ENCODE peak calls at places on chromosomes 4 and X, in seven cellular contexts. W is IMR-90, J is thoracic aorta, C is body of pancreas, R is ascending aorta, A is tibial artery, F is heart left ventricle. P is an unnamed sample.

GRCh38 chr4:89586864-89587263 is 250.1 kb downstream of the SNCA start:
- DNase-seq in W (peak; percentile 20), R (no peak), J (no peak), C (no peak), A (no peak), F (no peak), P (no peak)

GRCh38 chr4:472881-473574 is 25.9 kb downstream of the ZNF721 start:
- DNase-seq in F (no peak), C (no peak), J (no peak), A (no peak), R (no peak), W (peak; percentile 0), P (no peak)

GRCh38 chrX:34653811-34654210 is 3.3 kb downstream of the TMEM47 start:
- DNase-seq in W (no peak), C (no peak), J (no peak), R (no peak), A (no peak), F (no peak), P (no peak)

GRCh38 chrX:109830704-109831206 is 97.7 kb upstream of the ACSL4 start:
- DNase-seq in R (no peak), C (no peak), W (peak; percentile 75), F (no peak), J (no peak), A (no peak), P (no peak)

GRCh38 chrX:119118780-119119395 is 8.7 kb downstream of the KIAA1210 start:
- DNase-seq in F (peak; percentile 8), A (peak; percentile 62), R (no peak), J (peak; percentile 1), W (peak; percentile 42), C (peak; percentile 22), P (peak; percentile 87)

GRCh38 chr4:27594917-27595316 is 734.3 kb downstream of the STIM2 start:
- DNase-seq in R (no peak), F (no peak), W (no peak), J (no peak), A (no peak), C (no peak), P (no peak)

GRCh38 chr4:25088342-25088952 is 57.7 kb upstream of the LGI2 start:
- DNase-seq in A (peak; percentile 57), F (peak; percentile 63), C (no peak), R (no peak), W (peak; percentile 13), J (no peak), P (no peak)

GRCh38 chr4:100086766-100087431 is 103.4 kb downstream of the DDIT4L start:
- DNase-seq in W (no peak), R (no peak), C (no peak), F (no peak), A (no peak), J (no peak), P (no peak)

GRCh38 chrX:78643874-78644273 is 15.3 kb downstream of the RTL3 start:
- DNase-seq in R (no peak), F (no peak), A (no peak), C (no peak), J (no peak), W (no peak), P (no peak)

GRCh38 chrX:134936542-134936941 is 54.2 kb upstream of the SMIM10 start:
- DNase-seq in C (no peak), F (no peak), J (no peak), A (no peak), R (no peak), W (peak; percentile 77), P (no peak)

GRCh38 chr4:7808181-7808580 is 131.5 kb downstream of the AFAP1 start:
- DNase-seq in C (no peak), J (no peak), F (no peak), A (peak; percentile 12), W (no peak), R (no peak), P (no peak)

GRCh38 chr4:151955721-151956340 is 195.0 kb upstream of the GATB start:
- DNase-seq in F (no peak), R (no peak), J (no peak), A (no peak), W (peak; percentile 54), C (no peak), P (no peak)

GRCh38 chr4:159374749-159375535 is 272.1 kb downstream of the RAPGEF2 start:
- DNase-seq in F (no peak), W (peak; percentile 67), J (no peak), A (no peak), C (no peak), R (no peak), P (no peak)

GRCh38 chr4:128060130-128060619 is 937 bp upstream of the LARP1B start:
- DNase-seq in R (no peak), J (no peak), A (no peak), W (peak; percentile 6), C (no peak), F (no peak), P (no peak)

GRCh38 chr4:107824367-107825071 is at the start of gene SGMS2:
- DNase-seq in A (peak; percentile 95), R (peak; percentile 76), W (peak; percentile 84), C (peak; percentile 90), F (peak; percentile 84), J (peak; percentile 92), P (peak; percentile 88)

GRCh38 chr4:148238797-148239196 is 203.4 kb downstream of the NR3C2 start:
- DNase-seq in R (no peak), J (no peak), W (no peak), C (no peak), A (no peak), F (no peak), P (no peak)

GRCh38 chr4:5399790-5400421 is 308.5 kb downstream of the EVC2 start:
- DNase-seq in R (no peak), F (no peak), J (no peak), C (no peak), W (peak; percentile 38), A (no peak), P (peak; percentile 78)

GRCh38 chr4:183362916-183363542 is 40.8 kb upstream of the CLDN24 start:
- DNase-seq in C (no peak), A (no peak), J (no peak), R (no peak), F (no peak), W (peak; percentile 57), P (peak; percentile 70)

GRCh38 chr4:127782025-127782274 is 172 bp upstream of the HSPA4L start:
- DNase-seq in C (peak; percentile 87), F (peak; percentile 83), W (peak; percentile 81), A (peak; percentile 91), J (peak; percentile 28), R (peak; percentile 21), P (peak; percentile 96)

GRCh38 chrX:154040307-154040756 is 20.6 kb upstream of the IRAK1 start:
- DNase-seq in A (no peak), R (no peak), J (no peak), C (no peak), W (peak; percentile 87), F (no peak), P (no peak)

GRCh38 chr4:184801781-184802180 is 24.0 kb downstream of the ACSL1 start:
- DNase-seq in W (peak; percentile 42), C (no peak), R (no peak), J (no peak), A (peak; percentile 24), F (no peak), P (no peak)

GRCh38 chr4:22903913-22904312 is 211.2 kb downstream of the GBA3 start:
- DNase-seq in J (no peak), A (no peak), F (no peak), C (no peak), R (no peak), W (no peak), P (no peak)

GRCh38 chr4:21476753-21477152 is 471.8 kb downstream of the KCNIP4 start:
- DNase-seq in J (no peak), R (no peak), C (no peak), A (no peak), F (no peak), W (no peak), P (peak; percentile 93)

GRCh38 chr4:176920694-176921093 is 128.0 kb upstream of the VEGFC start:
- DNase-seq in C (no peak), W (peak; percentile 88), A (no peak), J (no peak), F (no peak), R (no peak), P (no peak)

GRCh38 chr4:41865981-41866798 is 69.0 kb upstream of the TMEM33 start:
- DNase-seq in F (no peak), C (no peak), J (no peak), R (no peak), W (no peak), A (no peak), P (peak; percentile 71)
- H3K4me1 ChIP-seq in F (peaks cover 13% of the 10 kb centered on the region), C (peaks cover 19% of the 10 kb centered on the region), J (no peaks in the 10 kb centered on the region), R (peaks cover 2% of the 10 kb centered on the region), W (no peaks in the 10 kb centered on the region), A (peaks cover 20% of the 10 kb centered on the region), P (peaks cover 4% of the 10 kb centered on the region)

DNA sequence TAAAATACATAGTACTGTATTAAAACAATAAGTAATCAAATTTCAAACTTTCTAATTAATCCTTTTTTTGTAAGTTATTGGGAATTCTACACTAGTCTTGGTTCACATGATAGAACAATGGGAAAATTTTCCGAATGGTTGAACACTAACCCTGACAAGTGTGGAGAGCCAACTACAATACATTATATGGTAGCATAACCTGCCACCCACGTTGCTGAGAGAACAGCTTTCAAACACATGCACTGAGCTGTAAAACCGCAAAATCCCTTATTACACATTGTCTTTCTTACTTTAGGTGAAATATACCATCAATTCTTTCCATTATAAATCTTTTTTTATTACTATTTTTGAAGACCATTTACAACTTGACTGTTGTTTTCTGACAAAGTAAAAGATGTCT is 54.7 kb downstream of the ANAPC10 start:
- DNase-seq in R (no peak), W (no peak), F (no peak), A (no peak), C (no peak), J (no peak), P (no peak)
- H3K4me1 ChIP-seq in R (peaks cover 4% of the 10 kb centered on the region), W (no peaks in the 10 kb centered on the region), F (no peaks in the 10 kb centered on the region), A (no peaks in the 10 kb centered on the region), C (no peaks in the 10 kb centered on the region), J (no peaks in the 10 kb centered on the region), P (no peaks in the 10 kb centered on the region)

GRCh38 chrX:41689711-41690110 is 938 bp downstream of the GPR34 start:
- DNase-seq in W (no peak), C (no peak), A (no peak), R (no peak), F (no peak), J (no peak), P (no peak)
- H3K4me1 ChIP-seq in W (no peaks in the 10 kb centered on the region), C (no peaks in the 10 kb centered on the region), A (peaks cover 50% of the 10 kb centered on the region), R (peaks cover 3% of the 10 kb centered on the region), F (peaks cover 9% of the 10 kb centered on the region), J (no peaks in the 10 kb centered on the region), P (no peaks in the 10 kb centered on the region)

GRCh38 chr4:150145950-150146340 is 67.7 kb downstream of the DCLK2 start:
- DNase-seq in J (no peak), W (peak; percentile 47), A (no peak), R (no peak), C (no peak), F (no peak), P (no peak)

GRCh38 chr4:150145090-150145949 is 67.1 kb downstream of the DCLK2 start:
- DNase-seq in F (no peak), J (no peak), A (no peak), C (no peak), R (no peak), W (peak; percentile 45), P (peak; percentile 77)

GRCh38 chr4:150152764-150153163 is 74.5 kb downstream of the DCLK2 start:
- DNase-seq in A (no peak), F (no peak), R (no peak), W (peak; percentile 68), J (no peak), C (no peak), P (no peak)

GRCh38 chr4:150150545-150151156 is 72.4 kb downstream of the DCLK2 start:
- DNase-seq in R (no peak), J (no peak), C (no peak), A (no peak), W (no peak), F (peak; percentile 18), P (no peak)

GRCh38 chr4:150149381-150149780 is 71.1 kb downstream of the DCLK2 start:
- DNase-seq in A (no peak), R (no peak), J (no peak), F (no peak), W (no peak), C (no peak), P (no peak)
- H3K4me1 ChIP-seq in A (peaks cover 37% of the 10 kb centered on the region), R (peaks cover 28% of the 10 kb centered on the region), J (peaks cover 18% of the 10 kb centered on the region), F (peaks cover 35% of the 10 kb centered on the region), W (peaks cover 10% of the 10 kb centered on the region), C (no peaks in the 10 kb centered on the region), P (no peaks in the 10 kb centered on the region)